ENCODE peak calls at places on chromosomes 6 and 20, in seven cellular contexts. K is WERI-Rb-1; E is ovary; N is Jurkat, Clone E6-1; C is psoas muscle; Y is A549; U is CD8-positive, alpha-beta T cell. D is an unnamed sample.
A peak's percentile ranks its signal among the peaks of the same experiment; 100 is the strongest.

GRCh38 chr6:134453792-134454510 is 136.0 kb upstream of the SGK1 start:
- DNase-seq in N (no peak), U (no peak), C (no peak), K (no peak), E (no peak), Y (no peak), D (no peak)

GRCh38 chr6:1763411-1763810 is 153.7 kb downstream of the FOXC1 start:
- DNase-seq in U (no peak), E (no peak), N (no peak), K (no peak), C (no peak), Y (no peak), D (no peak)

GRCh38 chr6:70108230-70108629 is 194.7 kb downstream of the COL9A1 start:
- DNase-seq in K (peak; percentile 8), Y (peak; percentile 4), C (no peak), N (peak; percentile 29), U (no peak), E (no peak), D (no peak)

GRCh38 chr6:12286381-12287132 is 3.6 kb upstream of the EDN1 start:
- DNase-seq in U (no peak), E (no peak), C (no peak), N (no peak), Y (no peak), K (no peak), D (no peak)

GRCh38 chr20:54467622-54468021 is 7.8 kb upstream of the DOK5 start:
- DNase-seq in Y (no peak), E (no peak), N (no peak), C (no peak), U (no peak), K (no peak), D (no peak)

GRCh38 chr20:37311710-37312355 is 22.4 kb downstream of the MANBAL start:
- DNase-seq in U (no peak), Y (no peak), K (no peak), N (no peak), E (no peak), C (no peak), D (no peak)

GRCh38 chr6:162719528-162719927 is 8.0 kb downstream of the PRKN start:
- DNase-seq in C (no peak), U (no peak), K (no peak), E (no peak), Y (no peak), N (no peak), D (no peak)

GRCh38 chr6:91659881-91660280 is 1073.0 kb upstream of the MAP3K7 start:
- DNase-seq in U (no peak), Y (no peak), K (peak; percentile 51), E (no peak), C (no peak), N (no peak), D (no peak)

GRCh38 chr6:36627801-36628246 is 33.7 kb downstream of the SRSF3 start:
- DNase-seq in C (no peak), E (peak; percentile 72), Y (no peak), U (no peak), K (no peak), N (no peak), D (no peak)

GRCh38 chr20:49483706-49484101 is 1.2 kb upstream of the KCNB1 start:
- DNase-seq in C (no peak), E (no peak), U (no peak), Y (no peak), N (no peak), K (no peak), D (peak; percentile 35)

GRCh38 chr20:62741701-62742491 is 33.3 kb downstream of the NTSR1 start:
- DNase-seq in E (no peak), N (no peak), K (peak; percentile 7), C (no peak), U (no peak), Y (no peak), D (no peak)

GRCh38 chr20:24731312-24731711 is 217.8 kb upstream of the CST7 start:
- DNase-seq in N (no peak), Y (no peak), E (no peak), C (no peak), K (no peak), U (no peak), D (no peak)

GRCh38 chr6:115753446-115753845 is 307.2 kb downstream of the FRK start:
- DNase-seq in C (no peak), N (no peak), E (no peak), K (no peak), U (no peak), Y (no peak), D (no peak)

GRCh38 chr6:90179190-90180169 is 117.2 kb downstream of the BACH2 start:
- DNase-seq in E (no peak), K (no peak), Y (no peak), U (no peak), N (peak; percentile 30), C (no peak), D (no peak)

GRCh38 chr6:141321486-141322347 is 811.0 kb upstream of the GJE1 start:
- DNase-seq in E (no peak), Y (no peak), U (no peak), C (no peak), K (no peak), N (no peak), D (no peak)

GRCh38 chr20:25537890-25538289 is 47.4 kb downstream of the NINL start:
- DNase-seq in U (no peak), E (no peak), K (no peak), C (no peak), N (no peak), Y (no peak), D (no peak)

GRCh38 chr6:151452750-151453427 is 963 bp upstream of the RMND1 start:
- DNase-seq in C (peak; percentile 35), Y (no peak), E (peak; percentile 47), U (no peak), K (no peak), N (no peak), D (peak; percentile 54)

GRCh38 chr6:43269273-43270007 is 26.2 kb downstream of the TTBK1 start:
- DNase-seq in U (no peak), K (no peak), N (peak; percentile 36), C (no peak), Y (no peak), E (no peak), D (peak; percentile 42)

DNA sequence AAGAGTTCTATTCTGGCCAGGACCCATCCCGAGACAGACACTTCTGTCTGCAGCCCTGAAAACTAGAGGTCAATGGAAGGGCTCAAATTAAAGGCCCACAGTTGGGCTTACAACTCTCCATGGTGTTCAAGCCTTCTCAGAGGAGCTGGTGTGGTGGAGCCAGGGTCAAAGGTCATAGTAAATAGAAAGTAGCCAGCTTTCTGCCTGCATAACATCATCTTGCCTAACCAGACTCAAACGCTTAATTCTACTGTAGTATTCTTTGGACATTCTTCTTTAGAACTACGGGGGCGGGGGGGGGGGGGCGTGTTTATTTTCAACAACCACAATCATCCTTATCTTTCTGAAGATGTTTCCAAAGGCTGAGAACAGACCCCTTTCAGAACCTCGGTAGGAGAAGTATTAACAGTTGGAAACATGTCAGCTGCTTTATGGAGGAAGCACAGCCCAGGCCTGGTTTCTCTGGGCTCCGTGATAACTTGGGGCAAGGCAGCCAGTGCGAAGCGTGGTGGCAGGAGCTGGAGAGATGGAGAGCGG is 1.5 kb upstream of the RREB1 start:
- DNase-seq in Y (no peak), C (no peak), U (no peak), E (no peak), N (no peak), K (no peak), D (no peak)
- H3K4me3 ChIP-seq in Y (no peak overlapping the region), C (peak overlapping the region; percentile 84), U (peak overlapping the region; percentile 97), E (no peak overlapping the region), N (peak overlapping the region; percentile 93), K (no peak overlapping the region), D (peak overlapping the region; percentile 77)

DNA sequence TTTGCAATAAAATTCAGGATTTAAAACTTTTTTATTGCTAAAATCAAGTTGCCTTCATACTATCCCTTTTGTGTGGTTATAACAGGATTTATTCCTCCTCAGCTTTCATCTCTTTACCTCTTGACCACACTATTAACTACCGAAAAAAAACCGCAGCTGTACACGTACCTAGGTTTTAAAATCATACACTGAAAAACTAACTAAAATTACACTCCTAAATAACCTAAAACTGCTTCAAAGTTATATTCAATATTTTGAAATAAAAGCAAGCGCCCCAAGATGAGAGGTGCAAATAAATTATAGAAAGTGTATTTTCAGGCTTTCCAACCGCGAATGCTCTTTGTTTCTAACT is 1.4 kb downstream of the MPC1 start:
- DNase-seq in K (no peak), E (no peak), N (no peak), C (no peak), Y (no peak), U (no peak), D (no peak)
- H3K4me3 ChIP-seq in K (peak overlapping the region; percentile 72), E (peak overlapping the region; percentile 93), N (peak overlapping the region; percentile 80), C (peak overlapping the region; percentile 92), Y (peak overlapping the region; percentile 82), U (peak overlapping the region; percentile 77), D (peak overlapping the region; percentile 89)

DNA sequence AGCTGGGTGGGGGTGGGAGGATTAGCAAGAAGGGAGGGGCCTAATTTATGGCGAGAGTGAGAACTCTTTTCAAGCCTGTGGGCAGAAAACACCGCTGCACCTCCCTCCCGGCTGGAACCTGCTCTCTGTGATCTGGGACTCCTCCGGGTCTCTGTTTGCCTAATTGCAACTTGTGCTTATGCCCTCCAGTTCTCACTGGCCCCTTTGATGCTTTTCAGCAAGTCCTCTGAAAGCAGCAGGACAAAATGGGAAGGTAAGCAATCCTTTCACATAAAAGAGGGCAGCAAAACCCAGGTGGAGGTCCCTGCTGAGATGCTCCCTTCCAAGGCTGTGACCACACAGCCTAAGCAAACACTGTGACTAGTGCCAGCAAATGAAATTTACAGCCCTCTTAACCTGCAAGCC is 523.0 kb upstream of the FLRT3 start:
- DNase-seq in Y (peak; percentile 28), U (no peak), N (no peak), K (peak; percentile 22), C (no peak), E (no peak), D (peak; percentile 14)
- H3K4me3 ChIP-seq in Y (no peak overlapping the region), U (no peak overlapping the region), N (no peak overlapping the region), K (no peak overlapping the region), C (no peak overlapping the region), E (no peak overlapping the region), D (no peak overlapping the region)

GRCh38 chr6:137704802-137705165 is 162.3 kb upstream of the TNFAIP3 start:
- DNase-seq in E (no peak), K (no peak), U (no peak), Y (no peak), N (no peak), C (no peak), D (no peak)

GRCh38 chr6:137707590-137708360 is 159.3 kb upstream of the TNFAIP3 start:
- DNase-seq in C (peak; percentile 35), K (peak; percentile 41), E (peak; percentile 71), N (peak; percentile 94), U (peak; percentile 80), Y (peak; percentile 23), D (peak; percentile 47)

GRCh38 chr6:137705166-137706064 is 161.6 kb upstream of the TNFAIP3 start:
- DNase-seq in N (peak; percentile 56), K (peak; percentile 47), E (peak; percentile 88), C (peak; percentile 52), U (peak; percentile 53), Y (no peak), D (peak; percentile 45)

GRCh38 chr6:137707038-137707589 is 159.9 kb upstream of the TNFAIP3 start:
- DNase-seq in K (no peak), Y (no peak), E (no peak), U (no peak), N (no peak), C (no peak), D (no peak)

DNA sequence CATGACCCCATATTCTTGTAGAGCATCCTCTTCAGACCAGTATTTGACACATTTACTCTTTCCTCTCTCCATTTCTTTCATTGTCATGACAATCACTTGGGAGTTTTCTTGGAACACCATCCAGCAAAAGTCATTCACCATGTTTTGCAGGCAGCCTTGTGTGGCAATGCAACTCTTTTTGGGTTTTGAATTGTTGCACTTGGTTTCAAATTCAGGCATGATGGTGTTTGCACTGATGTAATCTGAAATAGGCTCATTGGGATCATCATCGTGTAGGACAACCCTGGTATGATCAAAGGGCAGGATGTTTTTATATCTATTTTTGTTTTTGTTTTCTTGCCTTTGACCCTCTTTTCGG is 161.0 kb upstream of the TNFAIP3 start:
- DNase-seq in K (no peak), N (no peak), U (no peak), E (no peak), C (no peak), Y (no peak), D (no peak)
- H3K4me3 ChIP-seq in K (no peak overlapping the region), N (no peak overlapping the region), U (no peak overlapping the region), E (no peak overlapping the region), C (no peak overlapping the region), Y (no peak overlapping the region), D (no peak overlapping the region)

D was measured in BE2C.